ENCODE peak calls at places on chromosomes 7 and 10, in six cellular contexts. A is MM.1S, T is GM23248, K is GM23338, Y is PC-9, N is SK-N-SH. E is an unnamed sample.

GRCh38 chr7:156751319-156751718 is 110.7 kb downstream of the RNF32 start:
- DNase-seq in A (no peak), T (peak; percentile 84), K (no peak), Y (no peak), N (no peak), E (peak; percentile 85)

GRCh38 chr10:64503429-64503828 is 982.2 kb downstream of the REEP3 start:
- DNase-seq in A (no peak), T (no peak), K (peak; percentile 11), Y (no peak), N (no peak), E (peak; percentile 21)

GRCh38 chr7:19619122-19619521 is 89.7 kb downstream of the POLR1F start:
- DNase-seq in A (no peak), T (peak; percentile 7), K (no peak), Y (no peak), N (no peak), E (peak; percentile 3)

GRCh38 chr10:63396123-63396719 is 69.6 kb downstream of the JMJD1C start:
- DNase-seq in A (no peak), T (peak; percentile 59), K (no peak), Y (no peak), N (no peak), E (no peak)

GRCh38 chr10:86285136-86285790 is 81.3 kb downstream of the GRID1 start:
- DNase-seq in A (no peak), T (no peak), K (no peak), Y (no peak), N (peak; percentile 66), E (no peak)

GRCh38 chr7:1458676-1459511 is at the start of gene MICALL2:
- DNase-seq in A (no peak), T (peak; percentile 97), K (no peak), Y (peak; percentile 91), N (peak; percentile 87), E (peak; percentile 89)

GRCh38 chr7:77791956-77792355 is 6.3 kb downstream of the TMEM60 start:
- DNase-seq in A (no peak), T (no peak), K (no peak), Y (no peak), N (no peak), E (no peak)

GRCh38 chr7:134887523-134887922 is 98.8 kb upstream of the AGBL3 start:
- DNase-seq in A (no peak), T (no peak), K (no peak), Y (no peak), N (no peak), E (no peak)

GRCh38 chr7:108331971-108332370 is 124.3 kb downstream of the NRCAM start:
- DNase-seq in A (no peak), T (no peak), K (no peak), Y (no peak), N (peak; percentile 54), E (no peak)

GRCh38 chr7:3367271-3367670 is 66.2 kb downstream of the SDK1 start:
- DNase-seq in A (no peak), T (no peak), K (no peak), Y (no peak), N (no peak), E (no peak)

GRCh38 chr10:80275135-80275498 is 14.3 kb downstream of the MAT1A start:
- DNase-seq in A (no peak), T (no peak), K (no peak), Y (no peak), N (no peak), E (no peak)

GRCh38 chr7:55085511-55086412 is 66.9 kb downstream of the EGFR start:
- DNase-seq in A (no peak), T (no peak), K (no peak), Y (no peak), N (no peak), E (no peak)

GRCh38 chr7:141685285-141686035 is 16.5 kb downstream of the DENND11 start:
- DNase-seq in A (no peak), T (no peak), K (no peak), Y (no peak), N (no peak), E (no peak)

GRCh38 chr10:110501142-110501937 is 3.6 kb downstream of the DUSP5 start:
- DNase-seq in A (peak; percentile 77), T (peak; percentile 98), K (peak; percentile 79), Y (peak; percentile 75), N (peak; percentile 45), E (peak; percentile 89)

GRCh38 chr10:72106896-72107295 is 18.5 kb upstream of the SPOCK2 start:
- DNase-seq in A (no peak), T (no peak), K (no peak), Y (no peak), N (no peak), E (no peak)

GRCh38 chr7:81162771-81163525 is 244.1 kb upstream of the SEMA3C start:
- DNase-seq in A (no peak), T (peak; percentile 38), K (no peak), Y (no peak), N (no peak), E (peak; percentile 35)

GRCh38 chr10:125037145-125037544 is 95.2 kb downstream of the ZRANB1 start:
- DNase-seq in A (no peak), T (peak; percentile 54), K (peak; percentile 50), Y (peak; percentile 71), N (no peak), E (peak; percentile 48)

GRCh38 chr7:151366141-151366871 is 24.7 kb downstream of the NUB1 start:
- DNase-seq in A (no peak), T (no peak), K (no peak), Y (no peak), N (no peak), E (no peak)

GRCh38 chr10:3785849-3786290 is 861 bp upstream of the KLF6 start:
- DNase-seq in A (peak; percentile 47), T (peak; percentile 67), K (peak; percentile 62), Y (peak; percentile 43), N (peak; percentile 67), E (no peak)

GRCh38 chr7:47153076-47153475 is 428.8 kb downstream of the TNS3 start:
- DNase-seq in A (no peak), T (peak; percentile 76), K (no peak), Y (peak; percentile 49), N (no peak), E (peak; percentile 70)

GRCh38 chr10:22339761-22340361 is 5.4 kb upstream of the SPAG6 start:
- DNase-seq in A (no peak), T (no peak), K (no peak), Y (no peak), N (peak; percentile 55), E (peak; percentile 81)

GRCh38 chr10:94129393-94130130 is 135.8 kb downstream of the PLCE1 start:
- DNase-seq in A (no peak), T (peak; percentile 91), K (no peak), Y (no peak), N (no peak), E (peak; percentile 17)

GRCh38 chr10:26085549-26085948 is 131.0 kb upstream of the GAD2 start:
- DNase-seq in A (no peak), T (no peak), K (peak; percentile 35), Y (no peak), N (no peak), E (no peak)

GRCh38 chr10:18886102-18886501 is 162.5 kb upstream of the MALRD1 start:
- DNase-seq in A (no peak), T (no peak), K (no peak), Y (no peak), N (peak; percentile 43), E (peak; percentile 38)

GRCh38 chr10:3152566-3152935 is 20.0 kb downstream of the PITRM1 start:
- DNase-seq in A (no peak), T (no peak), K (no peak), Y (no peak), N (no peak), E (no peak)

GRCh38 chr7:83532229-83532628 is 116.7 kb downstream of the SEMA3E start:
- DNase-seq in A (no peak), T (peak; percentile 43), K (no peak), Y (no peak), N (no peak), E (peak; percentile 49)

GRCh38 chr7:127107601-127108007 is 145.1 kb downstream of the GRM8 start:
- DNase-seq in A (peak; percentile 83), T (peak; percentile 54), K (peak; percentile 92), Y (peak; percentile 43), N (peak; percentile 45), E (peak; percentile 57)

GRCh38 chr10:61279400-61279799 is 173.8 kb downstream of the TMEM26 start:
- DNase-seq in A (no peak), T (no peak), K (no peak), Y (no peak), N (no peak), E (no peak)

GRCh38 chr7:138579671-138580070 is 119.6 kb downstream of the TRIM24 start:
- DNase-seq in A (no peak), T (no peak), K (no peak), Y (no peak), N (no peak), E (no peak)

GRCh38 chr7:512541-513311 is 6.9 kb downstream of the PDGFA start:
- DNase-seq in A (no peak), T (no peak), K (no peak), Y (no peak), N (no peak), E (no peak)

GRCh38 chr7:88586877-88587276 is 172.6 kb upstream of the ZNF804B start:
- DNase-seq in A (no peak), T (no peak), K (no peak), Y (no peak), N (no peak), E (no peak)
- H3F3A ChIP-seq in A (no peaks in the 10 kb centered on the region), T (no peaks in the 10 kb centered on the region), K (no peaks in the 10 kb centered on the region), Y (no peaks in the 10 kb centered on the region), N (no peaks in the 10 kb centered on the region), E (no peaks in the 10 kb centered on the region)

GRCh38 chr10:6787684-6788083 is 207.6 kb upstream of the PRKCQ start:
- DNase-seq in A (no peak), T (no peak), K (no peak), Y (no peak), N (no peak), E (no peak)
- H3K9me2 ChIP-seq in A (no peaks in the 10 kb centered on the region), T (no peaks in the 10 kb centered on the region), K (no peaks in the 10 kb centered on the region), Y (no peaks in the 10 kb centered on the region), N (no peaks in the 10 kb centered on the region), E (no peaks in the 10 kb centered on the region)

GRCh38 chr7:97004237-97004930 is 969 bp upstream of the DLX6 start:
- DNase-seq in A (peak; percentile 12), T (no peak), K (peak; percentile 1), Y (no peak), N (no peak), E (no peak)

GRCh38 chr7:97006146-97006950 is 995 bp downstream of the DLX6 start:
- DNase-seq in A (peak; percentile 68), T (peak; percentile 53), K (peak; percentile 90), Y (no peak), N (peak; percentile 93), E (no peak)

GRCh38 chr7:97006951-97007861 is 1.9 kb downstream of the DLX6 start:
- DNase-seq in A (no peak), T (no peak), K (peak; percentile 54), Y (no peak), N (peak; percentile 13), E (no peak)

GRCh38 chr7:97004931-97005763 is at the start of gene DLX6:
- DNase-seq in A (peak; percentile 96), T (peak; percentile 21), K (peak; percentile 96), Y (no peak), N (peak; percentile 99), E (no peak)

GRCh38 chr7:97005764-97006145 is 402 bp downstream of the DLX6 start:
- DNase-seq in A (no peak), T (no peak), K (no peak), Y (no peak), N (peak; percentile 84), E (no peak)
- H3F3A ChIP-seq in A (no peaks in the 10 kb centered on the region), T (no peaks in the 10 kb centered on the region), K (peaks cover 59% of the 10 kb centered on the region), Y (no peaks in the 10 kb centered on the region), N (no peaks in the 10 kb centered on the region), E (no peaks in the 10 kb centered on the region)

DNA sequence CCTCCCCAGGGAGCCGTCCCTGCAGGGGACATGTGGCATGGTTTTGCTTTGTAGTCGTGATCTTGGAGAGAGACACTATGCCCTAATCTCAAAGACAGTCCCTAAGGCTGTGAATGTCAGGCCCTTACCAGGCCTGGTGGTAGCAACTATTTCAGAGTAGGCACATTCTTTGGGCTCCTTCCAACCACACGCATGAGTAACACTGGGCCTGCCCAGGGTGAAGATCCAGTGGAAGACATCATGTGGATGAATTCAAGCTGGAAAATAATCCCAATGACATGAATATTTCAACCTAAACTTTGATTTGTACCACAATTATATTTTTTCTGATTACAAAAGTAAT is 39.5 kb upstream of the INSIG1 start:
- DNase-seq in A (no peak), T (peak; percentile 97), K (no peak), Y (peak; percentile 64), N (no peak), E (peak; percentile 68)
- H3K9me2 ChIP-seq in A (no peaks in the 10 kb centered on the region), T (no peaks in the 10 kb centered on the region), K (no peaks in the 10 kb centered on the region), Y (no peaks in the 10 kb centered on the region), N (no peaks in the 10 kb centered on the region), E (no peaks in the 10 kb centered on the region)

E was measured in PC-3.